ENCODE peak calls at places on chromosomes 4 and X, in six cellular contexts. One of them, this sample, is unnamed.

GRCh38 chr4:138821321-138821720 is 194.3 kb upstream of the NOCT start:
- DNase-seq in HepG2: no peak
- DNase-seq in GM23338: no peak
- DNase-seq in WTC11: no peak
- DNase-seq in H1: no peak
- DNase-seq in GM12878: no peak
- DNase-seq in this sample: no peak

GRCh38 chrX:110214684-110215083 is 103.2 kb downstream of the AMMECR1 start:
- DNase-seq in HepG2: no peak
- DNase-seq in GM23338: no peak
- DNase-seq in WTC11: no peak
- DNase-seq in H1: no peak
- DNase-seq in GM12878: no peak
- DNase-seq in this sample: no peak

GRCh38 chr4:48033825-48034413 is 17.3 kb downstream of the NIPAL1 start:
- DNase-seq in HepG2: peak
- DNase-seq in GM23338: peak
- DNase-seq in WTC11: peak
- DNase-seq in H1: no peak
- DNase-seq in GM12878: no peak
- DNase-seq in this sample: peak

GRCh38 chrX:136823175-136823574 is 42.4 kb upstream of the ARHGEF6 start:
- DNase-seq in HepG2: no peak
- DNase-seq in GM23338: no peak
- DNase-seq in WTC11: no peak
- DNase-seq in H1: no peak
- DNase-seq in GM12878: no peak
- DNase-seq in this sample: no peak

GRCh38 chrX:116318672-116319071 is 117.7 kb upstream of the SLC6A14 start:
- DNase-seq in HepG2: no peak
- DNase-seq in GM23338: no peak
- DNase-seq in WTC11: no peak
- DNase-seq in H1: no peak
- DNase-seq in GM12878: no peak
- DNase-seq in this sample: no peak

GRCh38 chr4:180828455-180829018 is 1414.7 kb upstream of the TENM3 start:
- DNase-seq in HepG2: peak
- DNase-seq in GM23338: peak
- DNase-seq in WTC11: no peak
- DNase-seq in H1: no peak
- DNase-seq in GM12878: no peak
- DNase-seq in this sample: no peak

GRCh38 chrX:112644713-112645112 is 35.0 kb downstream of the LHFPL1 start:
- DNase-seq in HepG2: no peak
- DNase-seq in GM23338: no peak
- DNase-seq in WTC11: no peak
- DNase-seq in H1: no peak
- DNase-seq in GM12878: no peak
- DNase-seq in this sample: no peak

GRCh38 chrX:132958086-132958703 is at the start of gene HS6ST2:
- DNase-seq in HepG2: no peak
- DNase-seq in GM23338: peak
- DNase-seq in WTC11: peak
- DNase-seq in H1: no peak
- DNase-seq in GM12878: no peak
- DNase-seq in this sample: no peak

GRCh38 chr4:78781086-78781630 is 5.0 kb downstream of the BMP2K start:
- DNase-seq in HepG2: no peak
- DNase-seq in GM23338: no peak
- DNase-seq in WTC11: no peak
- DNase-seq in H1: no peak
- DNase-seq in GM12878: no peak
- DNase-seq in this sample: no peak

GRCh38 chr4:54940996-54941395 is 184.4 kb downstream of the KDR start:
- DNase-seq in HepG2: no peak
- DNase-seq in GM23338: no peak
- DNase-seq in WTC11: no peak
- DNase-seq in H1: no peak
- DNase-seq in GM12878: no peak
- DNase-seq in this sample: no peak

GRCh38 chrX:18377802-18378201 is 23.3 kb upstream of the SCML2 start:
- DNase-seq in HepG2: peak
- DNase-seq in GM23338: peak
- DNase-seq in WTC11: peak
- DNase-seq in H1: no peak
- DNase-seq in GM12878: no peak
- DNase-seq in this sample: peak

GRCh38 chr4:183591301-183591700 is 67.7 kb downstream of the RWDD4 start:
- DNase-seq in HepG2: no peak
- DNase-seq in GM23338: no peak
- DNase-seq in WTC11: no peak
- DNase-seq in H1: no peak
- DNase-seq in GM12878: no peak
- DNase-seq in this sample: no peak

GRCh38 chr4:123667496-123667895 is 270.9 kb downstream of the SPRY1 start:
- DNase-seq in HepG2: no peak
- DNase-seq in GM23338: no peak
- DNase-seq in WTC11: no peak
- DNase-seq in H1: no peak
- DNase-seq in GM12878: no peak
- DNase-seq in this sample: no peak

GRCh38 chr4:2796261-2797187 is 3.6 kb downstream of the SH3BP2 start:
- DNase-seq in HepG2: no peak
- DNase-seq in GM23338: no peak
- DNase-seq in WTC11: no peak
- DNase-seq in H1: no peak
- DNase-seq in GM12878: no peak
- DNase-seq in this sample: no peak

GRCh38 chr4:70356185-70356584 is 4.4 kb upstream of the SMR3A start:
- DNase-seq in HepG2: no peak
- DNase-seq in GM23338: no peak
- DNase-seq in WTC11: no peak
- DNase-seq in H1: no peak
- DNase-seq in GM12878: no peak
- DNase-seq in this sample: no peak

GRCh38 chrX:41602946-41603345 is 85.8 kb upstream of the GPR34 start:
- DNase-seq in HepG2: no peak
- DNase-seq in GM23338: no peak
- DNase-seq in WTC11: no peak
- DNase-seq in H1: no peak
- DNase-seq in GM12878: no peak
- DNase-seq in this sample: no peak

GRCh38 chr4:40552536-40552935 is 77.1 kb downstream of the RBM47 start:
- DNase-seq in HepG2: no peak
- DNase-seq in GM23338: peak
- DNase-seq in WTC11: peak
- DNase-seq in H1: no peak
- DNase-seq in GM12878: no peak
- DNase-seq in this sample: no peak

GRCh38 chr4:2007804-2008670 is 737 bp downstream of the NELFA start:
- DNase-seq in HepG2: no peak
- DNase-seq in GM23338: peak
- DNase-seq in WTC11: no peak
- DNase-seq in H1: no peak
- DNase-seq in GM12878: no peak
- DNase-seq in this sample: peak

GRCh38 chr4:88646528-88647280 is 50.9 kb downstream of the NAP1L5 start:
- DNase-seq in HepG2: no peak
- DNase-seq in GM23338: peak
- DNase-seq in WTC11: peak
- DNase-seq in H1: peak
- DNase-seq in GM12878: no peak
- DNase-seq in this sample: no peak

GRCh38 chr4:158410272-158410671 is 111.4 kb upstream of the RXFP1 start:
- DNase-seq in HepG2: no peak
- DNase-seq in GM23338: peak
- DNase-seq in WTC11: no peak
- DNase-seq in H1: no peak
- DNase-seq in GM12878: no peak
- DNase-seq in this sample: no peak

GRCh38 chr4:173777421-173777820 is 247.4 kb upstream of the HAND2 start:
- DNase-seq in HepG2: no peak
- DNase-seq in GM23338: no peak
- DNase-seq in WTC11: no peak
- DNase-seq in H1: no peak
- DNase-seq in GM12878: no peak
- DNase-seq in this sample: no peak
- TF ChIP-seq CREB1 in HepG2: no peak
- TF ChIP-seq CREB1 in GM23338: no peak
- TF ChIP-seq CREB1 in WTC11: no peak
- TF ChIP-seq CREB1 in H1: no peak
- TF ChIP-seq CREB1 in GM12878: no peak
- TF ChIP-seq CREB1 in this sample: no peak

GRCh38 chr4:141107927-141108326 is 25.3 kb downstream of the RNF150 start:
- DNase-seq in HepG2: no peak
- DNase-seq in GM23338: no peak
- DNase-seq in WTC11: no peak
- DNase-seq in H1: no peak
- DNase-seq in GM12878: no peak
- DNase-seq in this sample: no peak

DNA sequence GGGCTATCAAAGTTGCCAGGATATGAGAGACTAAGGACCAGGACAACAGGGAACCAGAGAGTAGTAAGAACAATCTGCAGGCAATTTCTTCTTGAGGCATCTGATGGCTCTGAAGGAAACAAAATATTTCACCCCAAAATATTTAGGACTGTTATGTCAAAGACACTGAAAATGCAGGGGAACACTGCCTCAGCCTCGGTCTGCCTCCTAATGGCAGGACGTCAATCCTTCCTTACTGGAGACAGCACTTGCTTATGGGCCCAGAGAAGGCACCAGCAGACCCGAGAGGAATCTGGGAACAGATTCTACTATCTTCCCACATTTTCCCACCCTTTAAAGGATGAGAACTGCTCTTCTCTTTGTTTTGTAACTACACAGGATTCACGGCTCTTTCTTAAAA is 23.3 kb downstream of the RNF150 start:
- DNase-seq in HepG2: no peak
- DNase-seq in GM23338: peak
- DNase-seq in WTC11: peak
- DNase-seq in H1: no peak
- DNase-seq in GM12878: no peak
- DNase-seq in this sample: no peak
- TF ChIP-seq CREB1 in HepG2: no peak
- TF ChIP-seq CREB1 in GM23338: no peak
- TF ChIP-seq CREB1 in WTC11: no peak
- TF ChIP-seq CREB1 in H1: no peak
- TF ChIP-seq CREB1 in GM12878: no peak
- TF ChIP-seq CREB1 in this sample: no peak

GRCh38 chrX:12548341-12548740 is 242.9 kb upstream of the PRPS2 start:
- DNase-seq in HepG2: no peak
- DNase-seq in GM23338: no peak
- DNase-seq in WTC11: no peak
- DNase-seq in H1: no peak
- DNase-seq in GM12878: no peak
- DNase-seq in this sample: peak
- TF ChIP-seq CREB1 in HepG2: no peak
- TF ChIP-seq CREB1 in GM23338: no peak
- TF ChIP-seq CREB1 in WTC11: no peak
- TF ChIP-seq CREB1 in H1: no peak
- TF ChIP-seq CREB1 in GM12878: no peak
- TF ChIP-seq CREB1 in this sample: no peak

DNA sequence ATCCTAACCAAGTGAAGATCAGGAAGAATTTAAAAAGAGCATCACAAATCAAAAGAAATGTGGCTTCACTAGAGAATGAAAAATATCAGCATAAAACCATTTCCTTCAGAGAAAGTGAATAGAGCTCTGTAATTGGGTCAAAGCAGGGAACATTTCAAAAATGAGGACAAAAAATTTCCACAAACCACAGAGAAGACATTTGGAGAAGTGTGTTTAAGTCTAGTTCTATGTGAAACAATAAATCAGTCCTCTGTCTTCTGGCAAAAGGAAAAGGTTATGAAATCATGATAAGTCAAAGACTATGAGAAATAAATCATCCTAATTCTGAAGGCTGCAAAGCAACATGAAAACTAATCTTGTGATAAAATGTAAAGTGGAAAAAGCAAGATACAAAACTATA is 27.9 kb downstream of the SMPX start:
- DNase-seq in HepG2: no peak
- DNase-seq in GM23338: no peak
- DNase-seq in WTC11: no peak
- DNase-seq in H1: no peak
- DNase-seq in GM12878: no peak
- DNase-seq in this sample: no peak
- TF ChIP-seq CREB1 in HepG2: no peak
- TF ChIP-seq CREB1 in GM23338: no peak
- TF ChIP-seq CREB1 in WTC11: no peak
- TF ChIP-seq CREB1 in H1: no peak
- TF ChIP-seq CREB1 in GM12878: no peak
- TF ChIP-seq CREB1 in this sample: no peak

GRCh38 chr4:26239796-26240195 is 81.0 kb upstream of the RBPJ start:
- DNase-seq in HepG2: no peak
- DNase-seq in GM23338: no peak
- DNase-seq in WTC11: no peak
- DNase-seq in H1: no peak
- DNase-seq in GM12878: no peak
- DNase-seq in this sample: no peak

GRCh38 chr4:26237916-26238315 is 82.9 kb upstream of the RBPJ start:
- DNase-seq in HepG2: no peak
- DNase-seq in GM23338: no peak
- DNase-seq in WTC11: no peak
- DNase-seq in H1: no peak
- DNase-seq in GM12878: no peak
- DNase-seq in this sample: no peak

GRCh38 chr4:26242451-26242850 is 78.4 kb upstream of the RBPJ start:
- DNase-seq in HepG2: no peak
- DNase-seq in GM23338: no peak
- DNase-seq in WTC11: no peak
- DNase-seq in H1: no peak
- DNase-seq in GM12878: no peak
- DNase-seq in this sample: no peak

GRCh38 chr4:26238426-26238781 is 82.4 kb upstream of the RBPJ start:
- DNase-seq in HepG2: peak
- DNase-seq in GM23338: no peak
- DNase-seq in WTC11: no peak
- DNase-seq in H1: no peak
- DNase-seq in GM12878: no peak
- DNase-seq in this sample: no peak

DNA sequence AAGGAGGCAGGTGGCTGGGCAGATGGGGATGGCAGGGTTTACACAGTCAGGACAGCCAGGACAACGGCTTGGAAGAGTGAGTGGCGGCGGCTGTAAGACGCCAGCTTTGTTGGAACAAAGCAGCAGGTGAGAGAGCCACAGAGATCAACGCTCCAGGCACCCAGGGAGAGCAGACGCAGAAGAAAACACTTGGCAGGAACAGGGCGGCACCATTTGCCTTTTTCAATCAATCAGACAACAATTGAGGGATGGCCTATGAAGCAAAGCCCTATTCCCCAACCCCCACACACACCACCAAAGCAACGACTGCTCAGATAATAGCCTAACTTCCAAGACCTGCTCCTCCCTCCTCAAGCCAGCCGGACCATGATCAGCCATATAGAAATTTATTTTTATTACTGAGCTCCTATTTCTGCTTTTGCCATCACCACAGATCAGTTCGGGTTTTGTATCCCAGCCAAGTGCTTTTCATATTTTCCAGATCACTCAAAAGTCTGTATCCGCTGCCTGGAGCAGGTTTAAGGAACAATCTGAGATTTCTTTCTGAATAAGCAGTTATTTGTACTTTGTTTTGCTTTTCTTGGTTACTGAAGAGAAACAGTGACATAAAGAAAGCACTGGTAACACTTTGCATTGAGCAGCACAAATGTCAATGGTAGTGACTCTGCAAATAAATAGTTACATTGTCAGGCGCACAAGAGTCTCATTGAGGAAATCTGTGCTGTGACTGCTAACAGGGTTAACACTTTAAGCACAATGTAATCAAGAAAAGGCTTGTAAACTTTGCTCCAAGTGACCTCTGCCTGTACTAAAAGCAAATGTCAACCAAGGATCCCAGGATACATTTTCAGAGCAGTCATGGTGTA is 81.8 kb upstream of the RBPJ start:
- DNase-seq in HepG2: peak
- DNase-seq in GM23338: peak
- DNase-seq in WTC11: no peak
- DNase-seq in H1: no peak
- DNase-seq in GM12878: no peak
- DNase-seq in this sample: no peak
- TF ChIP-seq CREB1 in HepG2: no peak
- TF ChIP-seq CREB1 in GM23338: no peak
- TF ChIP-seq CREB1 in WTC11: no peak
- TF ChIP-seq CREB1 in H1: no peak
- TF ChIP-seq CREB1 in GM12878: no peak
- TF ChIP-seq CREB1 in this sample: no peak